ENCODE peak calls at places on chromosomes 1 and 21, in seven cellular contexts. B is C1 segment of cervical spinal cord, P is HT-29, U is memory B cell, S is NCI-H2029, T is HS-27A, W is NB4. O is an unnamed sample.

GRCh38 chr1:177820213-177820612 is 149.6 kb downstream of the SEC16B start:
- DNase-seq in B (no peak), P (no peak), U (no peak), S (no peak), T (no peak), W (no peak), O (no peak)

GRCh38 chr1:227317541-227318002 is 720 bp downstream of the CDC42BPA start:
- DNase-seq in B (peak), P (peak), U (peak), S (no peak), T (no peak), W (peak), O (no peak)

GRCh38 chr1:22861764-22862440 is 110.8 kb downstream of the LACTBL1 start:
- DNase-seq in B (peak), P (peak), U (no peak), S (no peak), T (peak), W (peak), O (peak)

GRCh38 chr1:31297273-31298247 is 728 bp downstream of the ZCCHC17 start:
- DNase-seq in B (no peak), P (peak), U (no peak), S (no peak), T (no peak), W (peak), O (no peak)

GRCh38 chr1:14648931-14649860 is 50.7 kb downstream of the KAZN start:
- DNase-seq in B (no peak), P (no peak), U (no peak), S (no peak), T (no peak), W (no peak), O (no peak)

GRCh38 chr1:54952950-54953718 is 27.3 kb upstream of the TMEM61 start:
- DNase-seq in B (no peak), P (peak), U (no peak), S (no peak), T (no peak), W (no peak), O (no peak)

GRCh38 chr1:9929431-9930385 is 13.5 kb downstream of the LZIC start:
- DNase-seq in B (peak), P (no peak), U (no peak), S (no peak), T (no peak), W (peak), O (peak)

GRCh38 chr1:103267271-103267670 is 158.9 kb upstream of the COL11A1 start:
- DNase-seq in B (no peak), P (no peak), U (no peak), S (no peak), T (no peak), W (no peak), O (no peak)

GRCh38 chr21:45409466-45410150 is 4.6 kb downstream of the COL18A1 start:
- DNase-seq in B (no peak), P (no peak), U (no peak), S (no peak), T (no peak), W (no peak), O (no peak)

GRCh38 chr1:228964178-228964819 is 229.0 kb downstream of the RHOU start:
- DNase-seq in B (no peak), P (no peak), U (no peak), S (no peak), T (no peak), W (no peak), O (no peak)

GRCh38 chr1:185628102-185628501 is 106.1 kb upstream of the HMCN1 start:
- DNase-seq in B (no peak), P (no peak), U (no peak), S (no peak), T (no peak), W (no peak), O (no peak)

GRCh38 chr21:31426235-31426797 is 82.3 kb upstream of the TIAM1 start:
- DNase-seq in B (no peak), P (no peak), U (no peak), S (no peak), T (no peak), W (no peak), O (no peak)

GRCh38 chr1:31605908-31606427 is 11.5 kb upstream of the HCRTR1 start:
- DNase-seq in B (no peak), P (no peak), U (no peak), S (no peak), T (no peak), W (peak), O (no peak)

GRCh38 chr21:44509539-44509938 is 30.5 kb downstream of the KRTAP10-1 start:
- DNase-seq in B (no peak), P (peak), U (no peak), S (peak), T (no peak), W (peak), O (peak)

GRCh38 chr1:208977012-208977411 is 606.5 kb upstream of the CAMK1G start:
- DNase-seq in B (no peak), P (no peak), U (no peak), S (no peak), T (no peak), W (no peak), O (no peak)

GRCh38 chr1:234546890-234547788 is 62.8 kb downstream of the IRF2BP2 start:
- DNase-seq in B (no peak), P (no peak), U (no peak), S (no peak), T (no peak), W (no peak), O (no peak)

GRCh38 chr1:163414778-163415177 is 93.0 kb downstream of the NUF2 start:
- DNase-seq in B (no peak), P (no peak), U (no peak), S (no peak), T (no peak), W (no peak), O (no peak)

GRCh38 chr1:171716620-171717019 is 25.2 kb downstream of the VAMP4 start:
- DNase-seq in B (no peak), P (no peak), U (no peak), S (no peak), T (no peak), W (no peak), O (no peak)

GRCh38 chr1:190022709-190023108 is 455.0 kb downstream of the BRINP3 start:
- DNase-seq in B (no peak), P (peak), U (no peak), S (no peak), T (no peak), W (peak), O (no peak)

GRCh38 chr1:199551967-199552565 is 475.4 kb upstream of the NR5A2 start:
- DNase-seq in B (peak), P (peak), U (peak), S (peak), T (peak), W (peak), O (no peak)

GRCh38 chr21:21730524-21730923 is 732.3 kb downstream of the NCAM2 start:
- DNase-seq in B (no peak), P (no peak), U (no peak), S (no peak), T (no peak), W (no peak), O (no peak)

GRCh38 chr1:35925741-35926140 is 5.2 kb upstream of the AGO3 start:
- DNase-seq in B (no peak), P (no peak), U (no peak), S (no peak), T (no peak), W (no peak), O (no peak)

GRCh38 chr1:18109058-18109755 is 1.6 kb downstream of the IGSF21 start:
- DNase-seq in B (peak), P (no peak), U (no peak), S (peak), T (no peak), W (no peak), O (no peak)

GRCh38 chr1:209048961-209049669 is 534.4 kb upstream of the CAMK1G start:
- DNase-seq in B (no peak), P (no peak), U (no peak), S (no peak), T (peak), W (no peak), O (no peak)

GRCh38 chr1:26471498-26472329 is 526 bp upstream of the HMGN2 start:
- DNase-seq in B (peak), P (peak), U (peak), S (peak), T (peak), W (peak), O (peak)

GRCh38 chr1:169584483-169585144 is 1.7 kb downstream of the F5 start:
- DNase-seq in B (no peak), P (peak), U (no peak), S (no peak), T (no peak), W (peak), O (no peak)